ENCODE peak calls at places on chromosomes 2 and 18, in ten cellular contexts. One of them, this sample, is unnamed.

GRCh38 chr2:20156826-20157605 is 67.9 kb downstream of the SDC1 start:
- DNase-seq in HCT116: no peak
- DNase-seq in mammary epithelial cell: no peak
- DNase-seq in vagina: no peak
- DNase-seq in tibial nerve: no peak
- DNase-seq in A549: no peak
- DNase-seq in hepatocyte: peak; percentile 53
- DNase-seq in GM12878: peak; percentile 47
- DNase-seq in A673: no peak
- DNase-seq in endothelial cell of umbilical vein: no peak
- DNase-seq in this sample: no peak

GRCh38 chr2:29606105-29606871 is 315.1 kb downstream of the ALK start:
- DNase-seq in HCT116: no peak
- DNase-seq in mammary epithelial cell: peak; percentile 71
- DNase-seq in vagina: no peak
- DNase-seq in tibial nerve: no peak
- DNase-seq in A549: no peak
- DNase-seq in hepatocyte: no peak
- DNase-seq in GM12878: no peak
- DNase-seq in A673: peak; percentile 22
- DNase-seq in endothelial cell of umbilical vein: no peak
- DNase-seq in this sample: no peak

GRCh38 chr2:24754985-24755690 is 38.1 kb downstream of the PTRHD1 start:
- DNase-seq in HCT116: no peak
- DNase-seq in mammary epithelial cell: peak; percentile 30
- DNase-seq in vagina: no peak
- DNase-seq in tibial nerve: no peak
- DNase-seq in A549: no peak
- DNase-seq in hepatocyte: no peak
- DNase-seq in GM12878: no peak
- DNase-seq in A673: no peak
- DNase-seq in endothelial cell of umbilical vein: no peak
- DNase-seq in this sample: no peak

GRCh38 chr18:64271975-64272659 is 123.2 kb upstream of the LINC00305 start:
- DNase-seq in HCT116: no peak
- DNase-seq in mammary epithelial cell: no peak
- DNase-seq in vagina: no peak
- DNase-seq in tibial nerve: no peak
- DNase-seq in A549: no peak
- DNase-seq in hepatocyte: no peak
- DNase-seq in GM12878: no peak
- DNase-seq in A673: no peak
- DNase-seq in endothelial cell of umbilical vein: no peak
- DNase-seq in this sample: no peak

GRCh38 chr18:79439201-79440023 is 43.7 kb downstream of the NFATC1 start:
- DNase-seq in HCT116: no peak
- DNase-seq in mammary epithelial cell: no peak
- DNase-seq in vagina: no peak
- DNase-seq in tibial nerve: peak; percentile 34
- DNase-seq in A549: no peak
- DNase-seq in hepatocyte: peak; percentile 56
- DNase-seq in GM12878: no peak
- DNase-seq in A673: no peak
- DNase-seq in endothelial cell of umbilical vein: no peak
- DNase-seq in this sample: no peak

GRCh38 chr18:3411854-3412268 is 38.1 kb upstream of the TGIF1 start:
- DNase-seq in HCT116: no peak
- DNase-seq in mammary epithelial cell: peak; percentile 43
- DNase-seq in vagina: no peak
- DNase-seq in tibial nerve: no peak
- DNase-seq in A549: peak; percentile 54
- DNase-seq in hepatocyte: no peak
- DNase-seq in GM12878: no peak
- DNase-seq in A673: no peak
- DNase-seq in endothelial cell of umbilical vein: peak; percentile 4
- DNase-seq in this sample: peak; percentile 70

GRCh38 chr2:240184656-240185055 is 44.2 kb upstream of the OTOS start:
- DNase-seq in HCT116: no peak
- DNase-seq in mammary epithelial cell: no peak
- DNase-seq in vagina: no peak
- DNase-seq in tibial nerve: no peak
- DNase-seq in A549: no peak
- DNase-seq in hepatocyte: no peak
- DNase-seq in GM12878: no peak
- DNase-seq in A673: no peak
- DNase-seq in endothelial cell of umbilical vein: no peak
- DNase-seq in this sample: peak; percentile 14

GRCh38 chr2:39632871-39633270 is 32.8 kb upstream of the TMEM178A start:
- DNase-seq in HCT116: no peak
- DNase-seq in mammary epithelial cell: peak; percentile 81
- DNase-seq in vagina: no peak
- DNase-seq in tibial nerve: no peak
- DNase-seq in A549: no peak
- DNase-seq in hepatocyte: no peak
- DNase-seq in GM12878: no peak
- DNase-seq in A673: no peak
- DNase-seq in endothelial cell of umbilical vein: no peak
- DNase-seq in this sample: no peak

GRCh38 chr2:111919362-111919761 is 21.0 kb downstream of the MERTK start:
- DNase-seq in HCT116: no peak
- DNase-seq in mammary epithelial cell: no peak
- DNase-seq in vagina: no peak
- DNase-seq in tibial nerve: no peak
- DNase-seq in A549: no peak
- DNase-seq in hepatocyte: no peak
- DNase-seq in GM12878: no peak
- DNase-seq in A673: no peak
- DNase-seq in endothelial cell of umbilical vein: peak; percentile 22
- DNase-seq in this sample: no peak

GRCh38 chr2:169089182-169089581 is 19.8 kb downstream of the DHRS9 start:
- DNase-seq in HCT116: no peak
- DNase-seq in mammary epithelial cell: no peak
- DNase-seq in vagina: no peak
- DNase-seq in tibial nerve: no peak
- DNase-seq in A549: no peak
- DNase-seq in hepatocyte: no peak
- DNase-seq in GM12878: no peak
- DNase-seq in A673: no peak
- DNase-seq in endothelial cell of umbilical vein: no peak
- DNase-seq in this sample: no peak
- H3K4me1 ChIP-seq in HCT116: peaks cover 11% of the 10 kb centered on the region
- H3K4me1 ChIP-seq in mammary epithelial cell: peaks cover 33% of the 10 kb centered on the region
- H3K4me1 ChIP-seq in vagina: no peaks in the 10 kb centered on the region
- H3K4me1 ChIP-seq in tibial nerve: no peaks in the 10 kb centered on the region
- H3K4me1 ChIP-seq in A549: peaks cover 16% of the 10 kb centered on the region
- H3K4me1 ChIP-seq in hepatocyte: no peaks in the 10 kb centered on the region
- H3K4me1 ChIP-seq in GM12878: no peaks in the 10 kb centered on the region
- H3K4me1 ChIP-seq in A673: no peaks in the 10 kb centered on the region
- H3K4me1 ChIP-seq in endothelial cell of umbilical vein: no peaks in the 10 kb centered on the region
- H3K4me1 ChIP-seq in this sample: no peaks in the 10 kb centered on the region

GRCh38 chr2:69010437-69011194 is 2.4 kb upstream of the ANTXR1 start:
- DNase-seq in HCT116: no peak
- DNase-seq in mammary epithelial cell: no peak
- DNase-seq in vagina: no peak
- DNase-seq in tibial nerve: no peak
- DNase-seq in A549: no peak
- DNase-seq in hepatocyte: no peak
- DNase-seq in GM12878: no peak
- DNase-seq in A673: peak; percentile 81
- DNase-seq in endothelial cell of umbilical vein: no peak
- DNase-seq in this sample: no peak

GRCh38 chr2:69013837-69014796 is 1.1 kb downstream of the ANTXR1 start:
- DNase-seq in HCT116: no peak
- DNase-seq in mammary epithelial cell: peak; percentile 24
- DNase-seq in vagina: no peak
- DNase-seq in tibial nerve: no peak
- DNase-seq in A549: no peak
- DNase-seq in hepatocyte: peak; percentile 39
- DNase-seq in GM12878: no peak
- DNase-seq in A673: peak; percentile 72
- DNase-seq in endothelial cell of umbilical vein: peak; percentile 27
- DNase-seq in this sample: no peak

GRCh38 chr2:69013123-69013836 is at the start of gene ANTXR1:
- DNase-seq in HCT116: peak; percentile 53
- DNase-seq in mammary epithelial cell: peak; percentile 75
- DNase-seq in vagina: no peak
- DNase-seq in tibial nerve: no peak
- DNase-seq in A549: peak; percentile 78
- DNase-seq in hepatocyte: peak; percentile 69
- DNase-seq in GM12878: no peak
- DNase-seq in A673: peak; percentile 93
- DNase-seq in endothelial cell of umbilical vein: peak; percentile 13
- DNase-seq in this sample: peak; percentile 69

GRCh38 chr2:69012310-69013122 is 463 bp upstream of the ANTXR1 start:
- DNase-seq in HCT116: peak; percentile 23
- DNase-seq in mammary epithelial cell: no peak
- DNase-seq in vagina: no peak
- DNase-seq in tibial nerve: peak; percentile 55
- DNase-seq in A549: peak; percentile 74
- DNase-seq in hepatocyte: peak; percentile 76
- DNase-seq in GM12878: no peak
- DNase-seq in A673: peak; percentile 88
- DNase-seq in endothelial cell of umbilical vein: peak; percentile 56
- DNase-seq in this sample: peak; percentile 80

GRCh38 chr2:69011611-69012157 is 1.3 kb upstream of the ANTXR1 start:
- DNase-seq in HCT116: no peak
- DNase-seq in mammary epithelial cell: no peak
- DNase-seq in vagina: no peak
- DNase-seq in tibial nerve: no peak
- DNase-seq in A549: no peak
- DNase-seq in hepatocyte: no peak
- DNase-seq in GM12878: no peak
- DNase-seq in A673: no peak
- DNase-seq in endothelial cell of umbilical vein: no peak
- DNase-seq in this sample: no peak
- TF ChIP-seq CTCF in HCT116: no peak
- TF ChIP-seq CTCF in mammary epithelial cell: no peak
- TF ChIP-seq CTCF in vagina: no peak
- TF ChIP-seq CTCF in tibial nerve: no peak
- TF ChIP-seq CTCF in A549: no peak
- TF ChIP-seq CTCF in hepatocyte: peak; percentile 8
- TF ChIP-seq CTCF in GM12878: no peak
- TF ChIP-seq CTCF in A673: peak; percentile 14
- TF ChIP-seq CTCF in endothelial cell of umbilical vein: no peak
- TF ChIP-seq CTCF in this sample: no peak

DNA sequence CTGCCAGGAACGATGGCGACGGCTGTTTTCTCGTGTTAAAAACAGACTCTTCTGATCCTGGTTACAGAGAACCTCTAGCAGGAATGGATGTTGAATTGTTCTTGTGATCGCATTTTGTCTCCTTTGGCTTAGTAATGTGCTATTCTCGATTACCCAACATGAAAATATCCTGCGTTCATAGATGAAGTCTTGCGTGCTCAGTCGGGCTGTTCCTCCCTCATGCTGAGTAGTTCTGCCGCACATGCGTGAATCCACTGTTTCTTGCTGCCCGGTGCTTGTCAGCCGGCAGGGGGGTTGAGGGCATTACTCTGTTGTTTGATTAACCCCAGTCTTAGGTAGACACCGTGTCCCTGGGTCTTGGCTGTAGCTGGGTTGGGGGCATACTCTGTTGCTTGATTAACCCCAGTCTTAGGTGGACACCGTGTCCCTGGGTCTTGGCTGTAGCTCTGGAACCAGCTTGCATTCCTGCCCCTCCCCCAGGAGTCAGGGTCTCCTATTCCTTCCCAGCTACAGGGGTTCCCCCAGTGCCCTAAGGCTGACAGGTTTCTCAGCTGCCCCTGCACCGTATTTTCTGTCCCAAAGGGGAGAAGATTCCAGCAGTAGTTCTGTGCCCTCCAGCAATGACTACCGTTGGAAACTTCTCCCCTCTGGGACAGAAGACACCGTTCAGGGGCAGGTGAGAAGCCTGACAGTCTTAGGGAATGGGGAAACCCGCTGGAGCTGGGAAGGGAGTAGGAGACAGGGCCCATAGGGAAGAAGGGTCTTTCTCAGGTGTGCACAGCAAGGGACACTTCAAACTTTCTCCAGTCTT is 22.1 kb upstream of the ASB1 start:
- DNase-seq in HCT116: no peak
- DNase-seq in mammary epithelial cell: no peak
- DNase-seq in vagina: no peak
- DNase-seq in tibial nerve: no peak
- DNase-seq in A549: no peak
- DNase-seq in hepatocyte: no peak
- DNase-seq in GM12878: no peak
- DNase-seq in A673: no peak
- DNase-seq in endothelial cell of umbilical vein: no peak
- DNase-seq in this sample: no peak
- H3K4me3 ChIP-seq in HCT116: no peak overlapping the region
- H3K4me3 ChIP-seq in mammary epithelial cell: no peak overlapping the region
- H3K4me3 ChIP-seq in vagina: no peak overlapping the region
- H3K4me3 ChIP-seq in tibial nerve: no peak overlapping the region
- H3K4me3 ChIP-seq in A549: no peak overlapping the region
- H3K4me3 ChIP-seq in hepatocyte: no peak overlapping the region
- H3K4me3 ChIP-seq in GM12878: no peak overlapping the region
- H3K4me3 ChIP-seq in A673: no peak overlapping the region
- H3K4me3 ChIP-seq in endothelial cell of umbilical vein: no peak overlapping the region
- H3K4me3 ChIP-seq in this sample: no peak overlapping the region

GRCh38 chr2:237614151-237614720 is 13.2 kb upstream of the LRRFIP1 start:
- DNase-seq in HCT116: no peak
- DNase-seq in mammary epithelial cell: no peak
- DNase-seq in vagina: no peak
- DNase-seq in tibial nerve: no peak
- DNase-seq in A549: no peak
- DNase-seq in hepatocyte: peak; percentile 86
- DNase-seq in GM12878: no peak
- DNase-seq in A673: no peak
- DNase-seq in endothelial cell of umbilical vein: peak; percentile 49
- DNase-seq in this sample: no peak

GRCh38 chr2:237616373-237617304 is 10.7 kb upstream of the LRRFIP1 start:
- DNase-seq in HCT116: no peak
- DNase-seq in mammary epithelial cell: peak; percentile 12
- DNase-seq in vagina: no peak
- DNase-seq in tibial nerve: no peak
- DNase-seq in A549: no peak
- DNase-seq in hepatocyte: no peak
- DNase-seq in GM12878: no peak
- DNase-seq in A673: peak; percentile 76
- DNase-seq in endothelial cell of umbilical vein: peak; percentile 91
- DNase-seq in this sample: no peak

GRCh38 chr2:237615631-237616249 is 11.6 kb upstream of the LRRFIP1 start:
- DNase-seq in HCT116: no peak
- DNase-seq in mammary epithelial cell: no peak
- DNase-seq in vagina: no peak
- DNase-seq in tibial nerve: no peak
- DNase-seq in A549: no peak
- DNase-seq in hepatocyte: no peak
- DNase-seq in GM12878: no peak
- DNase-seq in A673: no peak
- DNase-seq in endothelial cell of umbilical vein: peak; percentile 50
- DNase-seq in this sample: no peak

GRCh38 chr2:237618449-237618848 is 8.9 kb upstream of the LRRFIP1 start:
- DNase-seq in HCT116: no peak
- DNase-seq in mammary epithelial cell: no peak
- DNase-seq in vagina: no peak
- DNase-seq in tibial nerve: no peak
- DNase-seq in A549: no peak
- DNase-seq in hepatocyte: no peak
- DNase-seq in GM12878: no peak
- DNase-seq in A673: no peak
- DNase-seq in endothelial cell of umbilical vein: no peak
- DNase-seq in this sample: no peak

GRCh38 chr2:237617305-237617982 is 9.9 kb upstream of the LRRFIP1 start:
- DNase-seq in HCT116: no peak
- DNase-seq in mammary epithelial cell: no peak
- DNase-seq in vagina: no peak
- DNase-seq in tibial nerve: no peak
- DNase-seq in A549: no peak
- DNase-seq in hepatocyte: no peak
- DNase-seq in GM12878: no peak
- DNase-seq in A673: no peak
- DNase-seq in endothelial cell of umbilical vein: peak; percentile 59
- DNase-seq in this sample: no peak
- H3K4me1 ChIP-seq in HCT116: peaks cover 2% of the 10 kb centered on the region
- H3K4me1 ChIP-seq in mammary epithelial cell: no peaks in the 10 kb centered on the region
- H3K4me1 ChIP-seq in vagina: peaks cover 37% of the 10 kb centered on the region
- H3K4me1 ChIP-seq in tibial nerve: peaks cover 21% of the 10 kb centered on the region
- H3K4me1 ChIP-seq in A549: peaks cover 8% of the 10 kb centered on the region
- H3K4me1 ChIP-seq in hepatocyte: peaks cover 39% of the 10 kb centered on the region
- H3K4me1 ChIP-seq in GM12878: peaks cover 3% of the 10 kb centered on the region
- H3K4me1 ChIP-seq in A673: peaks cover 22% of the 10 kb centered on the region
- H3K4me1 ChIP-seq in endothelial cell of umbilical vein: peaks cover 54% of the 10 kb centered on the region
- H3K4me1 ChIP-seq in this sample: peaks cover 18% of the 10 kb centered on the region

This sample was measured in heart left ventricle.